ENCODE peak calls at places on chromosomes 11 and 22, in eight cellular contexts. X, F, U, T, D, Y, C and M are unnamed samples.

GRCh38 chr11:95337972-95338429 is 107.0 kb upstream of the SESN3 start:
- DNase-seq in X (no peak), U (no peak), C (no peak), Y (no peak), F (no peak), D (no peak), T (no peak), M (no peak)

GRCh38 chr11:5690216-5690615 is 626 bp downstream of the TRIM22 start:
- DNase-seq in U (no peak), Y (no peak), C (peak), T (no peak), F (no peak), X (peak), D (no peak), M (no peak)

GRCh38 chr22:29071261-29072045 is 1.4 kb upstream of the KREMEN1 start:
- DNase-seq in C (peak), F (peak), T (no peak), X (no peak), Y (peak), D (peak), U (peak), M (no peak)

GRCh38 chr22:37331034-37331428 is 48.7 kb downstream of the CYTH4 start:
- DNase-seq in Y (no peak), C (peak), T (peak), F (no peak), X (peak), D (no peak), U (no peak), M (no peak)

GRCh38 chr11:129131361-129131760 is 60.8 kb downstream of the ARHGAP32 start:
- DNase-seq in D (no peak), Y (no peak), U (no peak), F (no peak), X (no peak), T (no peak), C (no peak), M (no peak)

GRCh38 chr11:65438257-65439151 is 15.9 kb downstream of the NEAT1 start:
- DNase-seq in D (no peak), C (peak), X (peak), T (no peak), U (no peak), F (peak), Y (no peak), M (no peak)

GRCh38 chr11:5591613-5592012 is 4.8 kb upstream of the TRIM6 start:
- DNase-seq in T (peak), U (no peak), D (no peak), C (no peak), Y (no peak), X (no peak), F (no peak), M (no peak)

GRCh38 chr22:43477966-43478365 is 66.2 kb downstream of the MPPED1 start:
- DNase-seq in Y (no peak), D (no peak), X (no peak), F (no peak), T (no peak), C (no peak), U (no peak), M (no peak)

GRCh38 chr11:108032800-108033199 is 24.1 kb downstream of the CUL5 start:
- DNase-seq in D (no peak), Y (no peak), F (no peak), T (no peak), X (no peak), C (no peak), U (no peak), M (no peak)

GRCh38 chr11:85109141-85109540 is 518.0 kb downstream of the DLG2 start:
- DNase-seq in D (no peak), F (no peak), C (no peak), Y (no peak), X (no peak), U (no peak), T (no peak), M (no peak)

GRCh38 chr11:63761870-63762661 is 6.5 kb downstream of the ZFTA start:
- DNase-seq in Y (no peak), F (no peak), C (no peak), D (no peak), T (no peak), U (peak), X (no peak), M (no peak)

GRCh38 chr11:120235024-120235628 is 4.8 kb upstream of the POU2F3 start:
- DNase-seq in U (peak), Y (peak), T (peak), F (peak), D (peak), X (peak), C (peak), M (no peak)

GRCh38 chr22:43956805-43957463 is 1.7 kb downstream of the SAMM50 start:
- DNase-seq in C (no peak), X (peak), Y (peak), U (no peak), T (no peak), D (no peak), F (no peak), M (no peak)

GRCh38 chr11:61062181-61062955 is 39.9 kb upstream of the CD5 start:
- DNase-seq in C (no peak), T (no peak), U (peak), D (no peak), X (no peak), Y (no peak), F (no peak), M (no peak)

GRCh38 chr11:111336062-111336461 is 37.7 kb downstream of the POU2AF3 start:
- DNase-seq in X (no peak), Y (no peak), C (no peak), T (no peak), U (no peak), D (no peak), F (no peak), M (no peak)

GRCh38 chr11:111336582-111337256 is 38.4 kb downstream of the POU2AF3 start:
- DNase-seq in T (no peak), X (no peak), C (peak), U (no peak), D (no peak), Y (peak), F (no peak), M (no peak)

GRCh38 chr11:111335596-111335995 is 37.2 kb downstream of the POU2AF3 start:
- DNase-seq in D (no peak), F (no peak), C (no peak), T (no peak), X (no peak), Y (no peak), U (no peak), M (no peak)

GRCh38 chr11:111335124-111335535 is 36.8 kb downstream of the POU2AF3 start:
- DNase-seq in U (no peak), X (no peak), T (no peak), F (no peak), C (no peak), Y (peak), D (no peak), M (no peak)

GRCh38 chr11:111334495-111335123 is 36.3 kb downstream of the POU2AF3 start:
- DNase-seq in X (no peak), F (peak), C (no peak), D (peak), Y (peak), U (no peak), T (no peak), M (no peak)
- TF ChIP-seq CTCF in X (no peak), F (no peak), C (no peak), D (no peak), Y (no peak), U (no peak), T (no peak), M (no peak)

GRCh38 chr11:697028-697491 is 1.4 kb downstream of the TMEM80 start:
- DNase-seq in U (no peak), C (peak), T (no peak), D (no peak), F (no peak), X (no peak), Y (no peak), M (no peak)
- TF ChIP-seq POLR2A in U (no peak), C (no peak), T (no peak), D (no peak), F (no peak), X (no peak), Y (no peak), M (no peak)

GRCh38 chr11:44327730-44328691 is 18.1 kb upstream of the ALX4 start:
- DNase-seq in Y (no peak), U (no peak), D (no peak), F (peak), T (no peak), C (no peak), X (no peak), M (no peak)
- TF ChIP-seq CTCF in Y (peak), U (no peak), D (no peak), F (peak), T (no peak), C (peak), X (peak), M (no peak)

GRCh38 chr11:86923993-86924766 is 31.0 kb downstream of the FZD4 start:
- DNase-seq in C (no peak), F (no peak), Y (peak), U (no peak), T (no peak), D (no peak), X (no peak), M (no peak)
- TF ChIP-seq POLR2A in C (no peak), F (no peak), Y (no peak), U (no peak), T (no peak), D (no peak), X (no peak), M (no peak)

DNA sequence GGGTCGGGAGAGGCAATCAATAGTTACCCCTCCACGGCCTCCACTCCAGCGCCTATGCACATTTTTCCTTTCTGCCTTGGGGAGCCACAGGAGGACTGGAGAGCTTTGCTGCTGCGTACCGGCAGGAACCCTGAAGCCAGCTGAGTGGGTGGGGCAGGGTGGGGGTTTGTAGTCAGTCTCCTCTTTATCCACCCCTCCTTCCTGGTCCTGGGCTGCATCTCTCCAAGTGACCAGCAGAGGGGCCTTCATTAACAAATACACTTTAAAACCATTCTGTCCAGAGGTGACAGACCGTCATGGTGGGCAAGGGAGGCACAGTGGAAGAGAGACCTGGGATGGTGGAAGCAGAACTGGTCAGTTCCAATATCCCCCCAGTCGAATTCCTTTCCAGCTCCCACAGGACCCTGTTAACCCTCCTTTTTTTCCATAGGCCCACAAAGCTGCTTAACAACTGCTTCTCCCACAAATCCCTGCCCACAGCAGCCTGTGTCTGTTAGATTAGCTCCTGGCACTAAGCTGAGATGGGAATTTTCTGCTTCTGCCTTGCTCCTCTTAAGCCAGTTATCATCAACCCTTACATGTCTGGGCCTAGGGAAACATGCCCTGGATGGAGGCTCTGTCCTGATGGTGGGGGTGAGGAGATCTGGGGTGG is 3.9 kb upstream of the ABCG4 start:
- DNase-seq in X (peak), T (peak), D (peak), F (peak), C (peak), U (no peak), Y (peak), M (no peak)
- TF ChIP-seq CTCF in X (peak), T (peak), D (peak), F (peak), C (peak), U (no peak), Y (peak), M (peak)

GRCh38 chr11:2564588-2565440 is 120.0 kb downstream of the KCNQ1 start:
- DNase-seq in X (no peak), F (no peak), Y (no peak), T (no peak), U (no peak), D (peak), C (no peak), M (no peak)
- TF ChIP-seq POLR2A in X (no peak), F (no peak), Y (no peak), T (no peak), U (no peak), D (no peak), C (no peak), M (no peak)

GRCh38 chr11:122877732-122878131 is 4.8 kb upstream of the JHY start:
- DNase-seq in U (no peak), D (no peak), Y (no peak), C (no peak), F (no peak), X (no peak), T (no peak), M (no peak)

GRCh38 chr11:122882809-122883681 is 486 bp downstream of the JHY start:
- DNase-seq in X (peak), Y (peak), F (peak), U (peak), T (peak), D (peak), C (peak), M (no peak)

GRCh38 chr11:122882189-122882808 is at the start of gene JHY:
- DNase-seq in D (no peak), Y (no peak), U (no peak), T (no peak), X (no peak), F (no peak), C (no peak), M (no peak)

GRCh38 chr11:122883682-122883981 is 1.1 kb downstream of the JHY start:
- DNase-seq in F (no peak), D (no peak), C (no peak), T (no peak), X (no peak), U (no peak), Y (no peak), M (no peak)

DNA sequence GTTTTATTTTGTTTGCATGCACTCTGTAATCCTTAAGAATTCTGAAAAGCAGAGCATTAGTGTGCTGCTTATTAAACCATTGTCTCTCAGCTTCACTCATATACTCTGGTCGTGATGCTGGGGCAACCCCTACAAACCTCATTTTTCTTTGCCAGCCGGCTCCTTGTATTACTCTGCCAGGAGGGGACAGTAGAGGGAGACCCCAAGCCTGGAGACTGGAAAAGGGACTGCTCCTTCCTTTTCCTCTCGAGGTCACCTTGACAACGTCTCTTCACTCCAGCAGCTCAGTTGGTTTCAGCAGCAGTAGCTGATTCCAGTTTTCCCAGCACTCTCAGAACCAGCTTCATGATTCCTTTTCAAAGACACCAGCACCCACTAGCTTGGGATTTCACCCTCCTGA is 2.8 kb upstream of the JHY start:
- DNase-seq in F (peak), U (no peak), Y (no peak), D (no peak), C (no peak), T (no peak), X (no peak), M (no peak)
- TF ChIP-seq CTCF in F (no peak), U (no peak), Y (no peak), D (no peak), C (no peak), T (no peak), X (no peak), M (no peak)

DNA sequence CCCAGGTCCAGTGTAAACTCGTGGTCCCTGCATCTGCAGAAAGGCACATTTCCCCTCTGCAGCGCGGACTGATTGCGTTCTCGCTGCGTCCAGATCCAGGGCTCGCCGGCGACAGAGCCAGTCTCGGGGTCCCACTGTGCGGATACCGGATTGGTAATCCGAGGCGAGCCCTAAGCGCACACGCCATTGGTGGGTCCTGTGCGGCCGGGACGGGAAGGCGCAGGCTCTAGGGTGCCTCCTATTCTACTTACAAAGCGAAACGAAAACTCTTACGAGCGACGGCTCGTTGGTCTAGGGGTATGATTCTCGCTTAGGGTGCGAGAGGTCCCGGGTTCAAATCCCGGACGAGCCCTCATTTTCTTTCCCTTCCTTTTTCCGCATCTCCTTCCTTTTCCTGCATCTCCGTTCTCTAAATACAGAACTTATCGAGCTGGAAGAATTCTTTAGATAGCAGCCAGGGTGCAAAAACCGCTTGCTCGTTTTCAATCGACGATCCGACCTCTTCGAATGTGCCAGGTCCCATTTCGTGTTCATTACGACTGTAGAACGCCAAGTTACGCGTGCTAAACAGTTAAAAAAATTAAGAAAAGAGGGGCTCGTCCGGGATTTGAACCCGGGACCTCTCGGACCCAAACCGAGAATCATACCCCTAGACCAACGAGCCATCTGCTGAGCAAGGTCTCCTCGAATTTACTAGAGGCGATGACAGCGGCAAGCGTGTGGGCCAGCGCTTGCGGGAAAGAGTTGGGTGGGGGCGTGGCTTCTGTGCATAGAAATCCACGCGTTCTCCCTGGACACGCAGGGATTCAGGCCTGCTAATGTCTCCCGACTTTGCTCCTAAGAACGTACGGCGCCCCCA is 29.2 kb upstream of the WNT11 start:
- DNase-seq in D (peak), F (peak), Y (peak), X (peak), U (peak), C (peak), T (peak), M (peak)
- TF ChIP-seq POLR2A in D (peak), F (peak), Y (peak), X (no peak), U (no peak), C (peak), T (peak), M (no peak)